ENCODE peak calls at places on chromosomes 7 and 10, in nine cellular contexts. One of them, this sample, is unnamed.

GRCh38 chr7:115352375-115352774 is 430.5 kb downstream of the MDFIC start:
- DNase-seq in lower lobe of right lung: no peak
- DNase-seq in thoracic aorta: no peak
- DNase-seq in foreskin keratinocyte: peak; percentile 87
- DNase-seq in dorsolateral prefrontal cortex: no peak
- DNase-seq in CD8-positive, alpha-beta T cell: no peak
- DNase-seq in GM23248: peak; percentile 90
- DNase-seq in AG04450: peak; percentile 53
- DNase-seq in fibroblast of lung: peak; percentile 64
- DNase-seq in this sample: peak; percentile 41

GRCh38 chr10:106338486-106338885 is 826.0 kb downstream of the SORCS1 start:
- DNase-seq in AG04450: no peak
- DNase-seq in dorsolateral prefrontal cortex: no peak
- DNase-seq in GM23248: peak; percentile 6
- DNase-seq in lower lobe of right lung: no peak
- DNase-seq in fibroblast of lung: no peak
- DNase-seq in foreskin keratinocyte: no peak
- DNase-seq in thoracic aorta: no peak
- DNase-seq in CD8-positive, alpha-beta T cell: no peak
- DNase-seq in this sample: no peak

GRCh38 chr10:3117486-3117885 is 50.1 kb downstream of the PFKP start:
- DNase-seq in dorsolateral prefrontal cortex: no peak
- DNase-seq in lower lobe of right lung: no peak
- DNase-seq in foreskin keratinocyte: no peak
- DNase-seq in fibroblast of lung: no peak
- DNase-seq in CD8-positive, alpha-beta T cell: no peak
- DNase-seq in thoracic aorta: no peak
- DNase-seq in GM23248: no peak
- DNase-seq in AG04450: no peak
- DNase-seq in this sample: no peak

GRCh38 chr10:1035201-1035600 is 9.5 kb upstream of the IDI2 start:
- DNase-seq in foreskin keratinocyte: no peak
- DNase-seq in CD8-positive, alpha-beta T cell: no peak
- DNase-seq in thoracic aorta: no peak
- DNase-seq in dorsolateral prefrontal cortex: peak; percentile 45
- DNase-seq in fibroblast of lung: no peak
- DNase-seq in AG04450: no peak
- DNase-seq in GM23248: no peak
- DNase-seq in lower lobe of right lung: no peak
- DNase-seq in this sample: no peak

GRCh38 chr7:94123136-94123535 is 119.0 kb upstream of the BET1 start:
- DNase-seq in fibroblast of lung: peak; percentile 15
- DNase-seq in GM23248: no peak
- DNase-seq in foreskin keratinocyte: no peak
- DNase-seq in CD8-positive, alpha-beta T cell: no peak
- DNase-seq in lower lobe of right lung: no peak
- DNase-seq in thoracic aorta: no peak
- DNase-seq in AG04450: no peak
- DNase-seq in dorsolateral prefrontal cortex: no peak
- DNase-seq in this sample: no peak

GRCh38 chr7:131723926-131724325 is 167.5 kb upstream of the PODXL start:
- DNase-seq in AG04450: no peak
- DNase-seq in dorsolateral prefrontal cortex: no peak
- DNase-seq in lower lobe of right lung: no peak
- DNase-seq in foreskin keratinocyte: no peak
- DNase-seq in CD8-positive, alpha-beta T cell: no peak
- DNase-seq in fibroblast of lung: no peak
- DNase-seq in GM23248: peak; percentile 28
- DNase-seq in thoracic aorta: no peak
- DNase-seq in this sample: no peak

GRCh38 chr7:147419001-147419400 is 1171.6 kb upstream of the C7orf33 start:
- DNase-seq in dorsolateral prefrontal cortex: no peak
- DNase-seq in GM23248: no peak
- DNase-seq in CD8-positive, alpha-beta T cell: no peak
- DNase-seq in thoracic aorta: no peak
- DNase-seq in fibroblast of lung: no peak
- DNase-seq in AG04450: no peak
- DNase-seq in lower lobe of right lung: no peak
- DNase-seq in foreskin keratinocyte: no peak
- DNase-seq in this sample: no peak

GRCh38 chr10:71232089-71232998 is 20.0 kb downstream of the UNC5B start:
- DNase-seq in foreskin keratinocyte: no peak
- DNase-seq in thoracic aorta: no peak
- DNase-seq in dorsolateral prefrontal cortex: peak; percentile 97
- DNase-seq in lower lobe of right lung: peak; percentile 78
- DNase-seq in AG04450: no peak
- DNase-seq in GM23248: peak; percentile 67
- DNase-seq in fibroblast of lung: peak; percentile 66
- DNase-seq in CD8-positive, alpha-beta T cell: no peak
- DNase-seq in this sample: no peak

GRCh38 chr7:16744518-16745250 is 8.9 kb upstream of the TSPAN13 start:
- DNase-seq in fibroblast of lung: no peak
- DNase-seq in CD8-positive, alpha-beta T cell: no peak
- DNase-seq in lower lobe of right lung: no peak
- DNase-seq in dorsolateral prefrontal cortex: no peak
- DNase-seq in GM23248: no peak
- DNase-seq in thoracic aorta: no peak
- DNase-seq in AG04450: no peak
- DNase-seq in foreskin keratinocyte: no peak
- DNase-seq in this sample: no peak

GRCh38 chr10:33215154-33215553 is 119.3 kb downstream of the NRP1 start:
- DNase-seq in GM23248: peak; percentile 85
- DNase-seq in CD8-positive, alpha-beta T cell: no peak
- DNase-seq in AG04450: no peak
- DNase-seq in foreskin keratinocyte: no peak
- DNase-seq in thoracic aorta: no peak
- DNase-seq in fibroblast of lung: no peak
- DNase-seq in lower lobe of right lung: no peak
- DNase-seq in dorsolateral prefrontal cortex: no peak
- DNase-seq in this sample: no peak

GRCh38 chr10:35423505-35424306 is 87.4 kb downstream of the CCNY start:
- DNase-seq in fibroblast of lung: no peak
- DNase-seq in lower lobe of right lung: no peak
- DNase-seq in GM23248: peak; percentile 91
- DNase-seq in thoracic aorta: no peak
- DNase-seq in foreskin keratinocyte: peak; percentile 51
- DNase-seq in dorsolateral prefrontal cortex: no peak
- DNase-seq in AG04450: no peak
- DNase-seq in CD8-positive, alpha-beta T cell: no peak
- DNase-seq in this sample: no peak

GRCh38 chr10:96843823-96844222 is 11.7 kb downstream of the LCOR start:
- DNase-seq in fibroblast of lung: no peak
- DNase-seq in dorsolateral prefrontal cortex: no peak
- DNase-seq in lower lobe of right lung: no peak
- DNase-seq in GM23248: no peak
- DNase-seq in thoracic aorta: no peak
- DNase-seq in AG04450: no peak
- DNase-seq in CD8-positive, alpha-beta T cell: no peak
- DNase-seq in foreskin keratinocyte: no peak
- DNase-seq in this sample: no peak
- H3K27ac ChIP-seq in fibroblast of lung: no peak overlapping the region
- H3K27ac ChIP-seq in dorsolateral prefrontal cortex: no peak overlapping the region
- H3K27ac ChIP-seq in lower lobe of right lung: no peak overlapping the region
- H3K27ac ChIP-seq in GM23248: no peak overlapping the region
- H3K27ac ChIP-seq in thoracic aorta: no peak overlapping the region
- H3K27ac ChIP-seq in AG04450: no peak overlapping the region
- H3K27ac ChIP-seq in CD8-positive, alpha-beta T cell: no peak overlapping the region
- H3K27ac ChIP-seq in foreskin keratinocyte: no peak overlapping the region
- H3K27ac ChIP-seq in this sample: peak overlapping the region; percentile 77

GRCh38 chr10:60827791-60828488 is 49.7 kb downstream of the CDK1 start:
- DNase-seq in CD8-positive, alpha-beta T cell: no peak
- DNase-seq in foreskin keratinocyte: peak; percentile 32
- DNase-seq in thoracic aorta: no peak
- DNase-seq in fibroblast of lung: no peak
- DNase-seq in AG04450: no peak
- DNase-seq in GM23248: peak; percentile 68
- DNase-seq in dorsolateral prefrontal cortex: no peak
- DNase-seq in lower lobe of right lung: no peak
- DNase-seq in this sample: no peak
- H3K27ac ChIP-seq in CD8-positive, alpha-beta T cell: no peak overlapping the region
- H3K27ac ChIP-seq in foreskin keratinocyte: no peak overlapping the region
- H3K27ac ChIP-seq in thoracic aorta: no peak overlapping the region
- H3K27ac ChIP-seq in fibroblast of lung: no peak overlapping the region
- H3K27ac ChIP-seq in AG04450: no peak overlapping the region
- H3K27ac ChIP-seq in GM23248: peak overlapping the region; percentile 33
- H3K27ac ChIP-seq in dorsolateral prefrontal cortex: no peak overlapping the region
- H3K27ac ChIP-seq in lower lobe of right lung: peak overlapping the region; percentile 53
- H3K27ac ChIP-seq in this sample: peak overlapping the region; percentile 26

GRCh38 chr7:66666313-66666952 is 37.8 kb downstream of the KCTD7 start:
- DNase-seq in thoracic aorta: no peak
- DNase-seq in CD8-positive, alpha-beta T cell: no peak
- DNase-seq in GM23248: no peak
- DNase-seq in foreskin keratinocyte: no peak
- DNase-seq in dorsolateral prefrontal cortex: no peak
- DNase-seq in AG04450: no peak
- DNase-seq in fibroblast of lung: no peak
- DNase-seq in lower lobe of right lung: no peak
- DNase-seq in this sample: no peak

GRCh38 chr7:66669088-66669487 is 40.4 kb downstream of the KCTD7 start:
- DNase-seq in CD8-positive, alpha-beta T cell: no peak
- DNase-seq in lower lobe of right lung: no peak
- DNase-seq in thoracic aorta: no peak
- DNase-seq in AG04450: no peak
- DNase-seq in fibroblast of lung: no peak
- DNase-seq in GM23248: no peak
- DNase-seq in foreskin keratinocyte: no peak
- DNase-seq in dorsolateral prefrontal cortex: peak; percentile 66
- DNase-seq in this sample: no peak

GRCh38 chr7:66668677-66669076 is 40.0 kb downstream of the KCTD7 start:
- DNase-seq in dorsolateral prefrontal cortex: no peak
- DNase-seq in thoracic aorta: no peak
- DNase-seq in foreskin keratinocyte: no peak
- DNase-seq in fibroblast of lung: no peak
- DNase-seq in AG04450: no peak
- DNase-seq in lower lobe of right lung: no peak
- DNase-seq in CD8-positive, alpha-beta T cell: no peak
- DNase-seq in GM23248: no peak
- DNase-seq in this sample: no peak

GRCh38 chr7:66668112-66668511 is 39.4 kb downstream of the KCTD7 start:
- DNase-seq in AG04450: no peak
- DNase-seq in GM23248: no peak
- DNase-seq in thoracic aorta: no peak
- DNase-seq in CD8-positive, alpha-beta T cell: no peak
- DNase-seq in dorsolateral prefrontal cortex: no peak
- DNase-seq in fibroblast of lung: no peak
- DNase-seq in lower lobe of right lung: no peak
- DNase-seq in foreskin keratinocyte: no peak
- DNase-seq in this sample: no peak

GRCh38 chr7:66667023-66667728 is 38.5 kb downstream of the KCTD7 start:
- DNase-seq in foreskin keratinocyte: no peak
- DNase-seq in AG04450: no peak
- DNase-seq in lower lobe of right lung: no peak
- DNase-seq in thoracic aorta: no peak
- DNase-seq in GM23248: no peak
- DNase-seq in fibroblast of lung: no peak
- DNase-seq in CD8-positive, alpha-beta T cell: no peak
- DNase-seq in dorsolateral prefrontal cortex: no peak
- DNase-seq in this sample: no peak
- H3K27ac ChIP-seq in foreskin keratinocyte: no peak overlapping the region
- H3K27ac ChIP-seq in AG04450: no peak overlapping the region
- H3K27ac ChIP-seq in lower lobe of right lung: no peak overlapping the region
- H3K27ac ChIP-seq in thoracic aorta: no peak overlapping the region
- H3K27ac ChIP-seq in GM23248: no peak overlapping the region
- H3K27ac ChIP-seq in fibroblast of lung: no peak overlapping the region
- H3K27ac ChIP-seq in CD8-positive, alpha-beta T cell: no peak overlapping the region
- H3K27ac ChIP-seq in dorsolateral prefrontal cortex: peak overlapping the region; percentile 98
- H3K27ac ChIP-seq in this sample: no peak overlapping the region

GRCh38 chr7:43586251-43586900 is 3.5 kb downstream of the STK17A start:
- DNase-seq in thoracic aorta: no peak
- DNase-seq in GM23248: peak; percentile 54
- DNase-seq in fibroblast of lung: no peak
- DNase-seq in AG04450: no peak
- DNase-seq in foreskin keratinocyte: peak; percentile 86
- DNase-seq in dorsolateral prefrontal cortex: no peak
- DNase-seq in CD8-positive, alpha-beta T cell: no peak
- DNase-seq in lower lobe of right lung: no peak
- DNase-seq in this sample: peak; percentile 70

GRCh38 chr7:43583424-43584199 is 704 bp downstream of the STK17A start:
- DNase-seq in thoracic aorta: peak; percentile 28
- DNase-seq in CD8-positive, alpha-beta T cell: peak; percentile 69
- DNase-seq in dorsolateral prefrontal cortex: peak; percentile 70
- DNase-seq in foreskin keratinocyte: no peak
- DNase-seq in fibroblast of lung: peak; percentile 53
- DNase-seq in lower lobe of right lung: peak; percentile 89
- DNase-seq in AG04450: no peak
- DNase-seq in GM23248: peak; percentile 75
- DNase-seq in this sample: no peak

GRCh38 chr7:43585521-43585920 is 2.6 kb downstream of the STK17A start:
- DNase-seq in dorsolateral prefrontal cortex: no peak
- DNase-seq in GM23248: peak; percentile 83
- DNase-seq in foreskin keratinocyte: no peak
- DNase-seq in fibroblast of lung: peak; percentile 90
- DNase-seq in lower lobe of right lung: no peak
- DNase-seq in CD8-positive, alpha-beta T cell: no peak
- DNase-seq in thoracic aorta: no peak
- DNase-seq in AG04450: no peak
- DNase-seq in this sample: no peak

GRCh38 chr7:43582503-43583423 is at the start of gene STK17A:
- DNase-seq in thoracic aorta: peak; percentile 69
- DNase-seq in fibroblast of lung: peak; percentile 89
- DNase-seq in AG04450: peak; percentile 79
- DNase-seq in GM23248: peak; percentile 95
- DNase-seq in lower lobe of right lung: peak; percentile 95
- DNase-seq in CD8-positive, alpha-beta T cell: peak; percentile 91
- DNase-seq in dorsolateral prefrontal cortex: peak; percentile 85
- DNase-seq in foreskin keratinocyte: no peak
- DNase-seq in this sample: no peak

DNA sequence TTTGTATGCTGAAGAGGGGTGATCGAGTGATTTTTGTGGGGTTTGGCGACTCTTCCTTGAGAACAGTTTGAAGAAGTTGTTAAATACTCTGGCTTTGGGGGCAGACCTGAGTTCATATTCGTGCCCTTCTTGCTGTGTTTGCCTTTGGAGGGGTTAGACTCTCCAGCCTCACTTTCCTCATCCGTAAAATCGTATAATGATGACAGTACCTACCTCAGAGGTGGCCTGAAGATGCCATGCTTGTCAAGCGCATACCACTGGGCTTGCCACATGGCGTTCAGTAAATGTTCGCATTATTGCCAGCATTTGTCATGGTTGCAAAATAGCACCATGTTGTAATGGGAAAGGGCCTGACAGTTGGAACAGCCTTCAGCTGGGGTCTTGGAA is 1.3 kb downstream of the STK17A start:
- DNase-seq in thoracic aorta: no peak
- DNase-seq in foreskin keratinocyte: no peak
- DNase-seq in fibroblast of lung: peak; percentile 87
- DNase-seq in AG04450: no peak
- DNase-seq in dorsolateral prefrontal cortex: no peak
- DNase-seq in lower lobe of right lung: no peak
- DNase-seq in CD8-positive, alpha-beta T cell: peak; percentile 35
- DNase-seq in GM23248: peak; percentile 88
- DNase-seq in this sample: no peak
- H3K27ac ChIP-seq in thoracic aorta: peak overlapping the region; percentile 97
- H3K27ac ChIP-seq in foreskin keratinocyte: peak overlapping the region; percentile 56
- H3K27ac ChIP-seq in fibroblast of lung: peak overlapping the region; percentile 92
- H3K27ac ChIP-seq in AG04450: peak overlapping the region; percentile 82
- H3K27ac ChIP-seq in dorsolateral prefrontal cortex: no peak overlapping the region
- H3K27ac ChIP-seq in lower lobe of right lung: peak overlapping the region; percentile 94
- H3K27ac ChIP-seq in CD8-positive, alpha-beta T cell: peak overlapping the region; percentile 81
- H3K27ac ChIP-seq in GM23248: peak overlapping the region; percentile 91
- H3K27ac ChIP-seq in this sample: peak overlapping the region; percentile 83